ENCODE peak calls at places on chromosomes 5 and 9, in four cellular contexts. Z is PC-3, Y is mammary epithelial cell, B is NT2/D1. A is an unnamed sample.

GRCh38 chr5:186091-187041 is 4.9 kb upstream of the LRRC14B start:
- DNase-seq in Y (no peak), B (no peak), Z (no peak), A (no peak)

GRCh38 chr5:133145436-133146143 is 93.8 kb downstream of the HSPA4 start:
- DNase-seq in Y (no peak), Z (no peak), B (no peak), A (no peak)

GRCh38 chr5:123088031-123088805 is 823 bp upstream of the PRDM6 start:
- DNase-seq in Z (no peak), B (no peak), Y (no peak), A (no peak)

GRCh38 chr9:112861638-112862555 is 28.8 kb downstream of the SLC46A2 start:
- DNase-seq in B (no peak), Z (no peak), Y (peak), A (no peak)

GRCh38 chr9:19405771-19406170 is 3.0 kb upstream of the ACER2 start:
- DNase-seq in B (no peak), Y (no peak), Z (no peak), A (no peak)

GRCh38 chr5:80164799-80165198 is 91.0 kb downstream of the SERINC5 start:
- DNase-seq in Z (no peak), Y (no peak), B (no peak), A (no peak)

GRCh38 chr9:2755285-2755684 is 38.0 kb downstream of the KCNV2 start:
- DNase-seq in B (no peak), Z (no peak), Y (no peak), A (no peak)

GRCh38 chr5:99004960-99005359 is 76.2 kb upstream of the CHD1 start:
- DNase-seq in B (no peak), Z (no peak), Y (peak), A (no peak)

GRCh38 chr5:172559004-172559932 is 81.8 kb upstream of the NEURL1B start:
- DNase-seq in B (no peak), Y (peak), Z (peak), A (no peak)

GRCh38 chr9:96122756-96123155 is 179.2 kb downstream of the HSD17B3 start:
- DNase-seq in Z (no peak), B (no peak), Y (no peak), A (no peak)

GRCh38 chr9:135321580-135321979 is 158.0 kb upstream of the PPP1R26 start:
- DNase-seq in Y (no peak), Z (no peak), B (no peak), A (no peak)

GRCh38 chr9:84928419-84928818 is 258.9 kb downstream of the NTRK2 start:
- DNase-seq in Z (no peak), Y (no peak), B (no peak), A (no peak)

GRCh38 chr5:149894237-149894636 is 50.4 kb downstream of the PDE6A start:
- DNase-seq in Z (no peak), B (no peak), Y (no peak), A (no peak)

GRCh38 chr9:34662544-34663295 is at the start of gene CCL27:
- DNase-seq in B (no peak), Y (peak), Z (no peak), A (no peak)

GRCh38 chr9:34777667-34778066 is 67.7 kb upstream of the CCL21 start:
- DNase-seq in Z (no peak), Y (no peak), B (no peak), A (no peak)

GRCh38 chr5:169547508-169547907 is 36.1 kb upstream of the SPDL1 start:
- DNase-seq in Z (peak), Y (no peak), B (no peak), A (no peak)

GRCh38 chr9:114096041-114096511 is 3.0 kb downstream of the KIF12 start:
- DNase-seq in Z (no peak), Y (no peak), B (no peak), A (no peak)

GRCh38 chr5:30926181-30926580 is 267.3 kb upstream of the CDH6 start:
- DNase-seq in Z (no peak), B (no peak), Y (no peak), A (no peak)

GRCh38 chr9:129227843-129228189 is 49.8 kb upstream of the IER5L start:
- DNase-seq in Y (no peak), Z (no peak), B (no peak), A (no peak)

GRCh38 chr5:65102826-65103673 is 334.3 kb downstream of the CWC27 start:
- DNase-seq in B (peak), Z (peak), Y (no peak), A (no peak)

GRCh38 chr9:88530051-88530450 is 4.9 kb upstream of the NXNL2 start:
- DNase-seq in Y (no peak), Z (peak), B (no peak), A (no peak)

GRCh38 chr9:129405831-129406220 is 215.1 kb downstream of the C9orf50 start:
- DNase-seq in B (no peak), Y (no peak), Z (no peak), A (no peak)

GRCh38 chr5:98906756-98907355 is 22.0 kb downstream of the CHD1 start:
- DNase-seq in Y (peak), B (no peak), Z (peak), A (no peak)

GRCh38 chr9:96859461-96860198 is 5.3 kb upstream of the ZNF782 start:
- DNase-seq in Z (peak), B (no peak), Y (peak), A (peak)

GRCh38 chr9:12775963-12776774 is 1.3 kb downstream of the LURAP1L start:
- DNase-seq in Z (peak), Y (peak), B (peak), A (no peak)

GRCh38 chr5:124445220-124445619 is 301.2 kb downstream of the ZNF608 start:
- DNase-seq in Y (no peak), Z (no peak), B (no peak), A (no peak)

GRCh38 chr5:20562545-20562944 is 574.5 kb upstream of the CDH18 start:
- DNase-seq in Z (no peak), Y (no peak), B (no peak), A (no peak)

GRCh38 chr9:107805198-107805597 is 315.6 kb upstream of the KLF4 start:
- DNase-seq in Z (no peak), B (no peak), Y (no peak), A (no peak)

GRCh38 chr5:113188454-113188853 is 211.9 kb downstream of the DCP2 start:
- DNase-seq in B (no peak), Z (no peak), Y (no peak), A (no peak)

GRCh38 chr5:113190347-113190746 is 213.7 kb downstream of the DCP2 start:
- DNase-seq in B (no peak), Z (peak), Y (no peak), A (no peak)

GRCh38 chr5:113186061-113186460 is 209.5 kb downstream of the DCP2 start:
- DNase-seq in Y (peak), B (no peak), Z (no peak), A (no peak)

GRCh38 chr5:113189291-113189690 is 212.7 kb downstream of the DCP2 start:
- DNase-seq in B (no peak), Y (no peak), Z (no peak), A (no peak)

GRCh38 chr5:113187879-113188278 is 211.3 kb downstream of the DCP2 start:
- DNase-seq in Y (no peak), B (no peak), Z (no peak), A (no peak)
- H3K9ac ChIP-seq in Y (no peak), B (no peak), Z (no peak), A (no peak)

DNA sequence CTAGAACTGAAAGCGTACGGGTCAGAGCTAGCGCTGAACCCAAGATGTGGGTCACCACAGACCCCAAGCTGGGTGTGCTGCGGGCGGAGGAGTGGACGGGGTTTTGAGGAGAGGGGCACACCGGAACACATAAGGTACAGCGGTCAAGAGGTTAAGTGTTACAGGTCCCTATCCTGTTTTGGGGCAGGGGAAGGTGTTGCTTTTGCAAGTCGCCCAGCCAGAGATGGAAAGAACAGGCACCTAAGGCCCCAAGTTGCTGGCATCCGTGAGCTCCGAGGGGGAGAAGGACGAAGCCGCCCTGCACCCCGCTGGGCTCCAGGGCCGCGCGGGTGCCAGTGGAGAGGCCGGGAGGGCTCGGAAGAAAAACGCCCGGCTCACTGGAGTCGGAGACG is 859 bp downstream of the GNA14 start:
- DNase-seq in Z (no peak), Y (no peak), B (no peak), A (no peak)
- H3K4me3 ChIP-seq in Z (no peak), Y (no peak), B (no peak), A (no peak)

GRCh38 chr5:1410156-1411014 is 34.9 kb downstream of the SLC6A3 start:
- DNase-seq in Z (no peak), Y (no peak), B (no peak), A (no peak)
- H3K9ac ChIP-seq in Z (no peak), Y (no peak), B (no peak), A (no peak)

GRCh38 chr9:136328622-136329041 is 1.3 kb downstream of the GPSM1 start:
- DNase-seq in B (no peak), Y (no peak), Z (no peak), A (no peak)
- H3K4me3 ChIP-seq in B (no peak), Y (peak), Z (peak), A (peak)

DNA sequence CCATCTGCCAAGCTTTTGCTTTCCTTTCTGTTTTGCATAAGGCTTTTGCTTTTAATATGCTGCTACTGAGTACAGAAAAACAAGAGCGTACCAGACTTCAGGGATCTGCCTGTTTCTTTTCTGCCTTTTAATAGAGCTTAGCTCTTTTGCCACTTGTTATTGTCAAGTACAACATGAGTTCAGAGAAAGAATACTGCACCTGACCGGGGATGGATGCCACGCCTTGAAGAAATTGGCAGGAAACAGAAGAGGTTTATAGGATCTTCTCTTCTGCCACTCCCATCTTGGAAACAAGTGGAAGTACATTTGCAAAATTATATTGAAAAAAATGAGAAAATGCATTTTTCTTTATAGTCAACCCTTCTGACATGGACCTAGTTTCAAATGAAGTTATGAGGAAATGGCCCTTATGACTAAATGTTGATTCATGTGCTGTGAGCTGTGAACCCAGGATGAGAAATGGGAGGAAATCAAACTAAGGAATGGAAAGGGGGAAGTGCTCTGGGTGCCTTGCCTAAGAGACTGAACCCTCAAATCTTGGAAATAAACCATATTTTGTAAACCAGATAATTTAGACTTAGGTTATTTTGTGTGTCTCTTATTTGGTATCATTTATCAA is 3.9 kb upstream of the FCHO2 start:
- DNase-seq in B (no peak), Z (peak), Y (peak), A (no peak)
- H3K9ac ChIP-seq in B (no peak), Z (peak), Y (no peak), A (no peak)